ENCODE peak calls at places on chromosomes 7 and 10, in five cellular contexts. E, O, T, B and A are unnamed samples.
A peak's percentile ranks its signal among the peaks of the same experiment; 100 is the strongest.

GRCh38 chr7:124796771-124797170 is 31.2 kb upstream of the GPR37 start:
- DNase-seq in E (no peak), O (no peak), T (no peak), B (no peak), A (no peak)

GRCh38 chr7:37117261-37117660 is 331.4 kb downstream of the ELMO1 start:
- DNase-seq in E (no peak), O (no peak), T (no peak), B (no peak), A (no peak)

GRCh38 chr10:6543431-6544005 is 36.6 kb downstream of the PRKCQ start:
- DNase-seq in E (peak; percentile 11), O (no peak), T (no peak), B (peak; percentile 49), A (no peak)

GRCh38 chr7:39272111-39272510 is 294.1 kb upstream of the YAE1 start:
- DNase-seq in E (no peak), O (no peak), T (no peak), B (no peak), A (no peak)

GRCh38 chr10:131819241-131820072 is 81.4 kb upstream of the PPP2R2D start:
- DNase-seq in E (no peak), O (peak; percentile 40), T (peak; percentile 36), B (no peak), A (no peak)

GRCh38 chr7:8436965-8437364 is 3.6 kb downstream of the NXPH1 start:
- DNase-seq in E (peak; percentile 57), O (peak; percentile 76), T (peak; percentile 81), B (no peak), A (no peak)

GRCh38 chr7:157952050-157952667 is 615.4 kb downstream of the DNAJB6 start:
- DNase-seq in E (no peak), O (peak; percentile 52), T (no peak), B (no peak), A (no peak)

GRCh38 chr10:3119796-3120459 is 52.6 kb downstream of the PFKP start:
- DNase-seq in E (no peak), O (no peak), T (peak; percentile 65), B (no peak), A (peak; percentile 40)

GRCh38 chr7:47303695-47304453 is 278.0 kb downstream of the TNS3 start:
- DNase-seq in E (no peak), O (no peak), T (no peak), B (no peak), A (no peak)

GRCh38 chr10:47076949-47077348 is 165.7 kb downstream of the PTPN20 start:
- DNase-seq in E (no peak), O (no peak), T (no peak), B (no peak), A (peak; percentile 17)

GRCh38 chr7:106766551-106766950 is 98.5 kb upstream of the PIK3CG start:
- DNase-seq in E (no peak), O (no peak), T (no peak), B (no peak), A (no peak)

GRCh38 chr7:26686448-26686981 is 177.9 kb downstream of the SKAP2 start:
- DNase-seq in E (no peak), O (no peak), T (no peak), B (no peak), A (peak; percentile 54)

GRCh38 chr7:127588697-127589482 is 679 bp downstream of the ARF5 start:
- DNase-seq in E (peak; percentile 58), O (peak; percentile 80), T (no peak), B (peak; percentile 13), A (peak; percentile 48)

GRCh38 chr7:151150388-151150787 is 17.1 kb downstream of the GBX1 start:
- DNase-seq in E (peak; percentile 20), O (no peak), T (no peak), B (no peak), A (no peak)

GRCh38 chr10:123009105-123009805 is 449 bp downstream of the ACADSB start:
- DNase-seq in E (peak; percentile 30), O (peak; percentile 68), T (peak; percentile 82), B (peak; percentile 15), A (no peak)

GRCh38 chr7:29929018-29929807 is 60.4 kb downstream of the SCRN1 start:
- DNase-seq in E (no peak), O (no peak), T (no peak), B (no peak), A (no peak)

GRCh38 chr10:22649390-22649841 is 65.0 kb downstream of the PIP4K2A start:
- DNase-seq in E (no peak), O (no peak), T (no peak), B (no peak), A (no peak)

GRCh38 chr10:68871105-68871711 is 29.9 kb upstream of the DDX50 start:
- DNase-seq in E (no peak), O (no peak), T (no peak), B (no peak), A (peak; percentile 35)

GRCh38 chr10:44752451-44753441 is 158.4 kb upstream of the TMEM72 start:
- DNase-seq in E (no peak), O (no peak), T (no peak), B (no peak), A (peak; percentile 93)

GRCh38 chr7:159067870-159068787 is 76.5 kb downstream of the VIPR2 start:
- DNase-seq in E (peak; percentile 27), O (peak; percentile 63), T (no peak), B (no peak), A (no peak)

DNA sequence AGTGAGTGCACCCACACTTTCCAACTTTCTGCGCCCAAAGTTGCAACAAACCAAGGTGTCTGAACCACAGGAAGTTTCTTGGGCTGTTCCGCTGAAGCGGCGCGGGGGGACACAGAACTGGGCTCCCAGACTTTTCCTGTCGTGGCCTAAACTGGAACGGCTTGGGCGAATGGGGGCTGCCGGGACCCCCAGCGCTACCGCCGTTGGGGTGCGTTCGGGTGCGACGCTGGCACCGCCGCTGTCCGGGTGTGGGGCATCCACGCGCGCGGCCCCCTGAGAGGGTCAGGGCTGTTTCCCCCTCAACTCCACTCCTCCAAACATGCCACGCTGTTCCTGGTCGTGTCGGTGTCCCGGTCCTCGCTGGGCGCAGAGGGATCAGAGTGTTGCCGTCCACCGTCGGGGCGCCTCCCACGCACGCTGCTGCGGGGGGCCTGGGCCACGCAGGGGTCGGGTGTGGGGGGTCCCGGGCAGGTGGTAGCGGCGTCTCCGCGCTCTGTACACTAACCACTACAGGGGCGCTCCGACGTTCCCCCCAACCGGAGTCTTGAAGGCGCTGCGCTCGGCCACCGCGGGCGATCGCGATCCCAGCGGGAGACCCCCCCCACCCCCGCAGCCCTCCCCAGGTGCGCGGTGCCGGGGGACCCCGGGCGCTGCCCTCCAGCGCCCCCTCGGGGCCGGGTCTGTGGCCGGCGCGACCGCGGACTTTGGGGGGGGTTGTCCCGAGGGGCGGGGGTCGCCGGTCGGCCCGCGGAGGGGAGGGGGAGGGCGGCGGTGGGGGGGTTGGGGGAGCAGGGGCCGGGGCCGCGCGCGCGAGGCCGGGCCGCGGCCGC is 2.2 kb upstream of the CUX1 start:
- DNase-seq in E (peak; percentile 70), O (peak; percentile 84), T (peak; percentile 91), B (peak; percentile 55), A (no peak)
- TF ChIP-seq CTCF in E (peak; percentile 43), O (peak; percentile 45), T (peak; percentile 35), B (peak; percentile 41), A (no peak)

DNA sequence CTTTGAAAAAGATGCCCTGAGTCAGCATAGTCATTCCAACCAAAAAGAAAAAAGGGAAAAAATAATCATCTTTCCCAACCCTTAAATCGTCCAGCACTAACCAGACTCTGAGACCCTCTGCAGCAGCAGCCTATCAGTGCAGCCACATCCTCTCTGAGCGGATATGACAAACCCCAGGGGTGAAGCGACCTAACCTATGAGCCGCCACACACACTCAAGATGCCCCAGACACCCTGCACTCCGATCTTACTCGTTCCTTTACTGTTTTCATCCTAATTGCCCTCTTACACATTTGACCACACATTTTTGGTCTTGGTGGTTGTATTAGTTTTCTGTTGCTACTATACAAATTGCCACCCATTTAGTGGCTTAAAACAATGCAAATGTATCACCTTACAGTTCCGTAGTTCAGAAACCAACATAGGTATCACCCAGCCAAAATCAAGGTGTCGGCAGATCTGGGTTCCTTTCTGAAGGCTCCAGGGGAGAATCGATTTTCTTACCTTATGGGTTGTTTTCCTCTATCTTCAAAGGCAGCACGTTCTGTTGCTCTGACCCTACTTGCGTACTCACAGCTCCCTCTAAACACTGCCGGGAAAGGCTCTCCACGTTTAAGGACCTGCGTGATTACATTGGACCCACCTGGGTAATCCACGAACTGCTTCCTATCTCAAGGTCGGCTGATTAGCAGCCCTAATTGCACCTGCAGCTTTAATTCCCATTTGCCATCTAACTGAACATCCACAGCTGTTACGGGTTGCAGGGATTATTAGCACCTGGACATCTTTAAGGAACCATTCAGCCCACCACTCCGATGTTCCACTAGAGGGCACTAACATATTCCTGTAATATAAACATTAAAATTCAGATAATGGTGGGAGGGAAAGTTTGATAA is 37.3 kb upstream of the PRSS1 start:
- DNase-seq in E (no peak), O (no peak), T (no peak), B (peak; percentile 19), A (peak; percentile 23)
- TF ChIP-seq CTCF in E (peak; percentile 32), O (peak; percentile 51), T (peak; percentile 14), B (peak; percentile 52), A (peak; percentile 69)

GRCh38 chr7:44565795-44566559 is 7.7 kb downstream of the DDX56 start:
- DNase-seq in E (no peak), O (no peak), T (no peak), B (no peak), A (no peak)
- TF ChIP-seq CTCF in E (no peak), O (no peak), T (peak; percentile 39), B (peak; percentile 48), A (no peak)

DNA sequence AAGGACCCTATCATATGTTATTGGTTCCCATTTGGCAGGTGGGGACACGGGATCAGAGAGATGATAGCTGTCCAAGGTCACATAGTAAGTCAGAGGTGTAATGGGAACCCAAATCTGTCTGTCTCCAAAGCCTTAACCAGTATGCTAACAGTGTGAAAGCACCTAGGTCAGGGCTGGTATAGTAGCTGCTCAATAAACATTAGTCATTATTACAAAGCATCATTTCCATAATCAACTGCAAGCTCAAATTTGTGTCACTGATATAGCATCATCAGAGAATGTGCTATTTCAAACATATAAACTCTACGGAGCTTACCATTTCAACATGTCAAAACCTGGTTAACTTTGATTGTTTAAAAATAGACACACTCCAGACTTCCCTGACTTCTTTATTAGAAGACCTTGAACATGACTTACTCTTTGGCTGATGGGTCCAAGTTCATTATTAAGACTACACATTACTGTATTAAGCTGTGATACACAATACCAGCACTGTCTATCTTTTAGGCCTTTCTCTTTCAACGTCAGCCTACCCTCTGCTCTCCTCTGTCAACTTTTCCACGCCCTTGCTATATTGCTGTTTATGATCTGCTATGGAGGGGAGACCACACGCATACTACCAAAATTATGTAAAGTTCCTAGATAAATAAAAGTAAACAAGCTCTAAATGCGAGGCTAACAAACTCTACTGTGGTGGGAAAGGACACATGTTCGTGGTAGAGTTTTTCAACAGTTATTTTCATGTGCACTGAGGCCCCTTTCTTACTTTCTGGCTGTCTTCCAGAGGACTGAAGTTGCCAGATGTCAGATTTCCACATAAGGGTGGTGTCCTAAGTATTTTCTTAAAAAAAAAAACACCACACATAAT is 33.6 kb downstream of the DNMBP start:
- DNase-seq in E (no peak), O (no peak), T (no peak), B (no peak), A (peak; percentile 88)
- TF ChIP-seq CTCF in E (no peak), O (no peak), T (no peak), B (no peak), A (no peak)

GRCh38 chr10:32073128-32073527 is 16.9 kb upstream of the KIF5B start:
- DNase-seq in E (no peak), O (no peak), T (no peak), B (no peak), A (no peak)
- TF ChIP-seq CTCF in E (no peak), O (no peak), T (no peak), B (no peak), A (no peak)